ENCODE peak calls at places on chromosomes 13 and 19, in seven cellular contexts. F is mesenchymal stem cell; M is brain microvascular endothelial cell; B is uterus; C is dorsolateral prefrontal cortex; Z is K562; A is CD8-positive, alpha-beta T cell. G is an unnamed sample.
A peak's percentile ranks its signal among the peaks of the same experiment; 100 is the strongest.

GRCh38 chr13:31149604-31150003 is 12.1 kb downstream of the HSPH1 start:
- DNase-seq in F (no peak), A (no peak), Z (no peak), C (no peak), B (no peak), M (no peak), G (no peak)

GRCh38 chr19:48805452-48805851 is 5.4 kb downstream of the BCAT2 start:
- DNase-seq in C (no peak), Z (peak; percentile 59), B (no peak), F (no peak), M (no peak), A (no peak), G (no peak)

GRCh38 chr19:14318873-14319272 is 62.4 kb upstream of the ADGRE5 start:
- DNase-seq in Z (peak; percentile 57), C (no peak), B (no peak), M (no peak), A (no peak), F (no peak), G (no peak)

GRCh38 chr13:46603165-46603603 is 50.2 kb downstream of the LRCH1 start:
- DNase-seq in M (no peak), F (no peak), A (no peak), B (no peak), Z (no peak), C (no peak), G (no peak)

GRCh38 chr13:50080856-50081105 is 65.5 kb downstream of the KCNRG start:
- DNase-seq in F (no peak), C (no peak), B (no peak), Z (no peak), A (no peak), M (no peak), G (peak; percentile 58)

GRCh38 chr13:23434431-23434830 is 929 bp upstream of the SACS start:
- DNase-seq in C (no peak), M (no peak), B (no peak), A (no peak), F (no peak), Z (no peak), G (no peak)

GRCh38 chr13:88507909-88508308 is 836.7 kb downstream of the SLITRK5 start:
- DNase-seq in C (no peak), Z (no peak), F (no peak), A (no peak), B (no peak), M (no peak), G (no peak)

GRCh38 chr13:103303078-103303651 is 236.9 kb upstream of the SLC10A2 start:
- DNase-seq in C (no peak), Z (no peak), F (no peak), A (no peak), M (no peak), B (no peak), G (no peak)

GRCh38 chr19:51742736-51743288 is 8.9 kb downstream of the FPR1 start:
- DNase-seq in Z (no peak), A (no peak), B (no peak), C (no peak), F (no peak), M (peak; percentile 37), G (no peak)

GRCh38 chr13:79767126-79767525 is 286.2 kb downstream of the NDFIP2 start:
- DNase-seq in F (no peak), B (no peak), C (no peak), A (no peak), M (no peak), Z (no peak), G (no peak)

GRCh38 chr19:17505218-17505617 is 6.2 kb upstream of the PGLS start:
- DNase-seq in Z (no peak), B (no peak), F (no peak), C (no peak), A (no peak), M (no peak), G (no peak)

GRCh38 chr13:29527511-29527910 is 68.0 kb downstream of the SLC7A1 start:
- DNase-seq in A (no peak), M (no peak), C (no peak), B (no peak), F (no peak), Z (no peak), G (no peak)

GRCh38 chr19:55308281-55308680 is 16.9 kb downstream of the TMEM150B start:
- DNase-seq in F (no peak), M (no peak), Z (no peak), A (no peak), C (no peak), B (no peak), G (no peak)

GRCh38 chr13:72638059-72638815 is 89.2 kb downstream of the MZT1 start:
- DNase-seq in B (no peak), Z (no peak), M (peak; percentile 1), C (no peak), F (no peak), A (no peak), G (peak; percentile 98)

GRCh38 chr13:84917252-84917878 is 881.9 kb downstream of the SLITRK6 start:
- DNase-seq in C (no peak), A (no peak), B (no peak), Z (no peak), M (no peak), F (peak; percentile 43), G (peak; percentile 20)

GRCh38 chr19:18991468-18991867 is 41.8 kb downstream of the SUGP2 start:
- DNase-seq in A (no peak), Z (no peak), C (no peak), M (no peak), B (no peak), F (no peak), G (no peak)

GRCh38 chr19:13300421-13301030 is 150.3 kb downstream of the IER2 start:
- DNase-seq in B (no peak), C (no peak), M (no peak), F (no peak), Z (no peak), A (no peak), G (no peak)

GRCh38 chr19:46841458-46842083 is 9.1 kb downstream of the AP2S1 start:
- DNase-seq in A (no peak), B (peak; percentile 58), F (peak; percentile 72), C (peak; percentile 50), M (peak; percentile 64), Z (no peak), G (no peak)

GRCh38 chr13:99981115-99982020 is at the start of gene ZIC2:
- DNase-seq in C (no peak), Z (peak; percentile 69), A (no peak), B (no peak), F (no peak), M (peak; percentile 71), G (no peak)

GRCh38 chr13:30256713-30257432 is 50.5 kb downstream of the KATNAL1 start:
- DNase-seq in Z (no peak), A (no peak), B (no peak), M (no peak), C (no peak), F (peak; percentile 33), G (no peak)

GRCh38 chr19:1183543-1184172 is 9.6 kb upstream of the SBNO2 start:
- DNase-seq in B (no peak), C (no peak), Z (no peak), A (no peak), M (no peak), F (peak; percentile 74), G (peak; percentile 69)

GRCh38 chr13:75544681-75545333 is 4.8 kb upstream of the UCHL3 start:
- DNase-seq in B (no peak), A (no peak), Z (no peak), M (peak; percentile 62), C (no peak), F (peak; percentile 64), G (peak; percentile 61)

GRCh38 chr13:73984201-73984600 is 150.0 kb downstream of the KLF12 start:
- DNase-seq in A (no peak), M (no peak), F (no peak), Z (no peak), C (peak; percentile 44), B (no peak), G (no peak)

GRCh38 chr19:56139847-56140582 is 1.1 kb upstream of the ZNF444 start:
- DNase-seq in M (no peak), C (no peak), Z (peak; percentile 51), F (peak; percentile 15), A (no peak), B (no peak), G (no peak)

DNA sequence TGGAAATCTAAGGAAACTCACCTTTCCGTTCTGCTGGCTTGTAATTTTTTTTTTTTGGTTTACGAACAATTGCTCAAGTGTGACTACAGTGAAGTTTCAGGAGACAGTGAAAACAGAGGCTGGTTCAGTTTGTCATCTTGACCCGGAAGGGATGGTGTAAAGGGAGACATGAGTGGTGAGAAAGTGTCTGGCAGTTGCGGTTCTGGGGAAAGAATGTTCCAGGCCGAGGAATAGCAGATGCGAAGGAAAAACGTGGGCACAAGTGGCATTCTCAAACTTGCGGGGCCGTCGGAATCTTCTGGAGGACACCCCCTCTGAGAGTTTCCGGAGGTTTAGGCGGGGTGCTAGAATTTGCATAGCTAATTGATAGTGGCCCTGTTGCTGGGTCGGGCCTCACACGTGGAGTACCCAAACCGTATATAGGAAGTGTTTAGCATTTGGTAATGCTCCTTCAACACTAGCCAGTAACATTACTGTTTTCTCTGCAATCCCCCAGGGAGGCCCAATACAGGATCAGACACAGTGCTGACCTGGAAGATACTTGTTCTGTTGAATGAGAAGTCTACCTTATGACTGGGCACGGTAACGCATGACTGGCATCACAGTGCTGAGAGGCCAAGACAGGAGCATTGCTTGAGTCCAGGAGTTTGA is 2.8 kb upstream of the TNFSF9 start:
- DNase-seq in B (no peak), Z (no peak), C (no peak), M (no peak), A (peak; percentile 33), F (no peak), G (no peak)
- H3K27ac ChIP-seq in B (no peak overlapping the region), Z (peak overlapping the region; percentile 55), C (peak overlapping the region; percentile 86), M (no peak overlapping the region), A (no peak overlapping the region), F (no peak overlapping the region), G (no peak overlapping the region)

DNA sequence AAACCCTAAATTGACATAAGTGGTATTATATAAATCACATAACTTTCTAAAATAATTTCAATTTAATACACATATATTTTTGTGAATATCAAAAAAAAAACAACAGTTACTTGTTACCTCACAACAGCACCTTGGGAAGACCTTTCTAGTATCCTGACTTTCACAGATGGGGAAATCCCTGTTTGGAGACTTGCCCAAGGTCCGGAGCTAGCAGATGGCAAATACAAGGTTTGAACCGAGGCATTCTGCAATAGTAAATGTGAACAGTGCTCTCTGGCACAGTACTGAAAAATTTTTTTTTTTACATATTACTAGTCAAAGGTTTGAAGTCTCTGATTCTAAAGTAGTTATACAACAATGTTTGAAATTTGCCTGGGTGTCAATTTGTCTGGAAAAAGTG is 104.5 kb downstream of the SUCLA2 start:
- DNase-seq in A (no peak), B (no peak), M (no peak), C (no peak), Z (no peak), F (no peak), G (no peak)
- H3K27ac ChIP-seq in A (no peak overlapping the region), B (no peak overlapping the region), M (no peak overlapping the region), C (no peak overlapping the region), Z (no peak overlapping the region), F (no peak overlapping the region), G (no peak overlapping the region)

GRCh38 chr13:42486711-42487198 is 87.2 kb upstream of the TNFSF11 start:
- DNase-seq in A (no peak), F (peak; percentile 91), M (peak; percentile 92), C (no peak), Z (no peak), B (no peak), G (peak; percentile 87)
- H3K27ac ChIP-seq in A (no peak overlapping the region), F (peak overlapping the region; percentile 10), M (peak overlapping the region; percentile 95), C (no peak overlapping the region), Z (no peak overlapping the region), B (no peak overlapping the region), G (peak overlapping the region; percentile 3)

GRCh38 chr19:43126720-43127119 is 44.2 kb upstream of the PSG2 start:
- DNase-seq in M (no peak), Z (no peak), F (no peak), C (no peak), A (no peak), B (no peak), G (no peak)
- H3K27ac ChIP-seq in M (no peak overlapping the region), Z (no peak overlapping the region), F (no peak overlapping the region), C (no peak overlapping the region), A (no peak overlapping the region), B (no peak overlapping the region), G (peak overlapping the region; percentile 90)

G was measured in foreskin keratinocyte.